ENCODE peak calls at places on chromosomes 16 and 17, in eight cellular contexts. I is sciatic nerve; W is activated CD4-positive, alpha-beta T cell treated with anti-CD3 and anti-CD28 coated beads, Interleukin-2, amount 50 U/mL, for 1 hour; U is neuronal stem cell; K is CD4-positive, alpha-beta T cell; J is lung; B is AG20443; O is activated B cell treated with CpG ODN at 0.5 μM for 24 hours. H is an unnamed sample.

GRCh38 chr17:58513913-58514794 is at the start of gene MTMR4:
- DNase-seq in I (peak; percentile 88), W (peak; percentile 69), U (peak; percentile 85), K (peak; percentile 65), J (peak; percentile 78), B (peak; percentile 91), O (peak; percentile 71), H (peak; percentile 94)

GRCh38 chr17:63275318-63275967 is 170.7 kb downstream of the CYB561 start:
- DNase-seq in I (no peak), W (no peak), U (no peak), K (no peak), J (no peak), B (peak; percentile 81), O (no peak), H (no peak)

GRCh38 chr16:89641719-89642187 is 15.8 kb downstream of the CHMP1A start:
- DNase-seq in I (no peak), W (no peak), U (no peak), K (no peak), J (no peak), B (no peak), O (no peak), H (no peak)

GRCh38 chr17:50181601-50182345 is 16.0 kb downstream of the SGCA start:
- DNase-seq in I (no peak), W (no peak), U (no peak), K (no peak), J (no peak), B (no peak), O (no peak), H (no peak)

GRCh38 chr16:87576191-87576590 is 26.1 kb upstream of the JPH3 start:
- DNase-seq in I (no peak), W (no peak), U (no peak), K (no peak), J (no peak), B (no peak), O (no peak), H (no peak)

GRCh38 chr17:57935833-57936807 is 19.1 kb downstream of the CUEDC1 start:
- DNase-seq in I (peak; percentile 75), W (no peak), U (peak; percentile 89), K (no peak), J (no peak), B (peak; percentile 86), O (no peak), H (no peak)

GRCh38 chr16:50737420-50737959 is 4.4 kb upstream of the CYLD start:
- DNase-seq in I (no peak), W (no peak), U (no peak), K (no peak), J (no peak), B (peak; percentile 48), O (no peak), H (no peak)

GRCh38 chr17:64401941-64402340 is 11.3 kb upstream of the PECAM1 start:
- DNase-seq in I (no peak), W (no peak), U (no peak), K (no peak), J (no peak), B (no peak), O (no peak), H (no peak)

GRCh38 chr16:20789130-20789529 is 17.1 kb downstream of the ERI2 start:
- DNase-seq in I (no peak), W (no peak), U (no peak), K (no peak), J (no peak), B (no peak), O (no peak), H (no peak)

GRCh38 chr17:55416470-55417052 is 5.1 kb downstream of the MMD start:
- DNase-seq in I (no peak), W (no peak), U (no peak), K (no peak), J (no peak), B (no peak), O (no peak), H (no peak)

GRCh38 chr17:77772461-77772897 is 186.0 kb upstream of the TNRC6C start:
- DNase-seq in I (peak; percentile 83), W (peak; percentile 67), U (peak; percentile 43), K (peak; percentile 62), J (peak; percentile 53), B (peak; percentile 78), O (peak; percentile 50), H (peak; percentile 92)